ENCODE peak calls at places on chromosomes 5 and 9, in five cellular contexts. One of them, this sample, is unnamed.

GRCh38 chr9:136694163-136694864 is 7.1 kb upstream of the AGPAT2 start:
- DNase-seq in psoas muscle: peak
- DNase-seq in left ventricle myocardium inferior: peak
- DNase-seq in glutamatergic neuron: peak
- DNase-seq in endothelial cell: peak
- DNase-seq in this sample: no peak

GRCh38 chr5:14871573-14872069 is at the start of gene ANKH:
- DNase-seq in psoas muscle: peak
- DNase-seq in left ventricle myocardium inferior: peak
- DNase-seq in glutamatergic neuron: peak
- DNase-seq in endothelial cell: peak
- DNase-seq in this sample: peak

GRCh38 chr5:3537942-3538341 is 57.7 kb upstream of the IRX1 start:
- DNase-seq in psoas muscle: no peak
- DNase-seq in left ventricle myocardium inferior: no peak
- DNase-seq in glutamatergic neuron: no peak
- DNase-seq in endothelial cell: no peak
- DNase-seq in this sample: no peak

GRCh38 chr5:90548069-90548593 is 10.5 kb upstream of the ADGRV1 start:
- DNase-seq in psoas muscle: no peak
- DNase-seq in left ventricle myocardium inferior: no peak
- DNase-seq in glutamatergic neuron: peak
- DNase-seq in endothelial cell: no peak
- DNase-seq in this sample: no peak

GRCh38 chr5:176700239-176700847 is 53.1 kb downstream of the TSPAN17 start:
- DNase-seq in psoas muscle: no peak
- DNase-seq in left ventricle myocardium inferior: no peak
- DNase-seq in glutamatergic neuron: peak
- DNase-seq in endothelial cell: peak
- DNase-seq in this sample: no peak

GRCh38 chr5:108765647-108766046 is 17.9 kb downstream of the FER start:
- DNase-seq in psoas muscle: no peak
- DNase-seq in left ventricle myocardium inferior: no peak
- DNase-seq in glutamatergic neuron: no peak
- DNase-seq in endothelial cell: no peak
- DNase-seq in this sample: no peak

GRCh38 chr5:173878224-173878967 is 9.8 kb upstream of the CPEB4 start:
- DNase-seq in psoas muscle: no peak
- DNase-seq in left ventricle myocardium inferior: peak
- DNase-seq in glutamatergic neuron: no peak
- DNase-seq in endothelial cell: no peak
- DNase-seq in this sample: no peak

GRCh38 chr5:106959447-106959846 is 711.3 kb downstream of the EFNA5 start:
- DNase-seq in psoas muscle: no peak
- DNase-seq in left ventricle myocardium inferior: no peak
- DNase-seq in glutamatergic neuron: no peak
- DNase-seq in endothelial cell: no peak
- DNase-seq in this sample: no peak

GRCh38 chr9:18979367-18979766 is 53.6 kb downstream of the SAXO1 start:
- DNase-seq in psoas muscle: no peak
- DNase-seq in left ventricle myocardium inferior: no peak
- DNase-seq in glutamatergic neuron: no peak
- DNase-seq in endothelial cell: no peak
- DNase-seq in this sample: no peak

GRCh38 chr5:28310696-28311095 is 1272.3 kb upstream of the CDH9 start:
- DNase-seq in psoas muscle: no peak
- DNase-seq in left ventricle myocardium inferior: no peak
- DNase-seq in glutamatergic neuron: no peak
- DNase-seq in endothelial cell: no peak
- DNase-seq in this sample: no peak

GRCh38 chr9:18822850-18823249 is 210.2 kb downstream of the SAXO1 start:
- DNase-seq in psoas muscle: no peak
- DNase-seq in left ventricle myocardium inferior: no peak
- DNase-seq in glutamatergic neuron: no peak
- DNase-seq in endothelial cell: no peak
- DNase-seq in this sample: no peak

GRCh38 chr9:95854386-95855015 is 21.0 kb upstream of the ERCC6L2 start:
- DNase-seq in psoas muscle: no peak
- DNase-seq in left ventricle myocardium inferior: no peak
- DNase-seq in glutamatergic neuron: no peak
- DNase-seq in endothelial cell: no peak
- DNase-seq in this sample: no peak

GRCh38 chr5:21154526-21154925 is 1166.5 kb upstream of the CDH18 start:
- DNase-seq in psoas muscle: no peak
- DNase-seq in left ventricle myocardium inferior: no peak
- DNase-seq in glutamatergic neuron: no peak
- DNase-seq in endothelial cell: no peak
- DNase-seq in this sample: no peak

GRCh38 chr9:90878562-90878961 is 76.9 kb downstream of the SYK start:
- DNase-seq in psoas muscle: no peak
- DNase-seq in left ventricle myocardium inferior: no peak
- DNase-seq in glutamatergic neuron: no peak
- DNase-seq in endothelial cell: no peak
- DNase-seq in this sample: no peak

GRCh38 chr5:108730617-108731340 is 16.9 kb upstream of the FER start:
- DNase-seq in psoas muscle: no peak
- DNase-seq in left ventricle myocardium inferior: no peak
- DNase-seq in glutamatergic neuron: no peak
- DNase-seq in endothelial cell: no peak
- DNase-seq in this sample: no peak

GRCh38 chr5:72137826-72138409 is 30.6 kb downstream of the MAP1B start:
- DNase-seq in psoas muscle: no peak
- DNase-seq in left ventricle myocardium inferior: no peak
- DNase-seq in glutamatergic neuron: no peak
- DNase-seq in endothelial cell: no peak
- DNase-seq in this sample: no peak

GRCh38 chr9:89687216-89687615 is 82.4 kb downstream of the GADD45G start:
- DNase-seq in psoas muscle: no peak
- DNase-seq in left ventricle myocardium inferior: no peak
- DNase-seq in glutamatergic neuron: no peak
- DNase-seq in endothelial cell: no peak
- DNase-seq in this sample: no peak

GRCh38 chr5:14105717-14106435 is 37.3 kb upstream of the TRIO start:
- DNase-seq in psoas muscle: no peak
- DNase-seq in left ventricle myocardium inferior: no peak
- DNase-seq in glutamatergic neuron: no peak
- DNase-seq in endothelial cell: no peak
- DNase-seq in this sample: no peak

GRCh38 chr5:179779826-179780225 is 14.0 kb upstream of the LTC4S start:
- DNase-seq in psoas muscle: no peak
- DNase-seq in left ventricle myocardium inferior: no peak
- DNase-seq in glutamatergic neuron: no peak
- DNase-seq in endothelial cell: no peak
- DNase-seq in this sample: no peak

GRCh38 chr9:134036130-134036529 is 10.8 kb downstream of the BRD3OS start:
- DNase-seq in psoas muscle: no peak
- DNase-seq in left ventricle myocardium inferior: no peak
- DNase-seq in glutamatergic neuron: no peak
- DNase-seq in endothelial cell: no peak
- DNase-seq in this sample: no peak

GRCh38 chr9:36093384-36093783 is 43.1 kb upstream of the GLIPR2 start:
- DNase-seq in psoas muscle: no peak
- DNase-seq in left ventricle myocardium inferior: no peak
- DNase-seq in glutamatergic neuron: no peak
- DNase-seq in endothelial cell: no peak
- DNase-seq in this sample: no peak

GRCh38 chr9:23590601-23591000 is 235.4 kb downstream of the ELAVL2 start:
- DNase-seq in psoas muscle: no peak
- DNase-seq in left ventricle myocardium inferior: no peak
- DNase-seq in glutamatergic neuron: no peak
- DNase-seq in endothelial cell: no peak
- DNase-seq in this sample: no peak

GRCh38 chr9:70260007-70260443 is 1.2 kb downstream of the SMC5 start:
- DNase-seq in psoas muscle: no peak
- DNase-seq in left ventricle myocardium inferior: no peak
- DNase-seq in glutamatergic neuron: no peak
- DNase-seq in endothelial cell: no peak
- DNase-seq in this sample: no peak

GRCh38 chr5:147853372-147853987 is 22.0 kb upstream of the SPINK1 start:
- DNase-seq in psoas muscle: no peak
- DNase-seq in left ventricle myocardium inferior: no peak
- DNase-seq in glutamatergic neuron: no peak
- DNase-seq in endothelial cell: no peak
- DNase-seq in this sample: no peak

GRCh38 chr5:169934990-169935389 is 45.3 kb downstream of the INSYN2B start:
- DNase-seq in psoas muscle: no peak
- DNase-seq in left ventricle myocardium inferior: no peak
- DNase-seq in glutamatergic neuron: no peak
- DNase-seq in endothelial cell: no peak
- DNase-seq in this sample: no peak

GRCh38 chr5:133088064-133088463 is 36.3 kb downstream of the HSPA4 start:
- DNase-seq in psoas muscle: no peak
- DNase-seq in left ventricle myocardium inferior: no peak
- DNase-seq in glutamatergic neuron: no peak
- DNase-seq in endothelial cell: no peak
- DNase-seq in this sample: no peak

GRCh38 chr5:167708449-167708848 is 583.0 kb upstream of the WWC1 start:
- DNase-seq in psoas muscle: no peak
- DNase-seq in left ventricle myocardium inferior: no peak
- DNase-seq in glutamatergic neuron: no peak
- DNase-seq in endothelial cell: no peak
- DNase-seq in this sample: no peak
- TF ChIP-seq CTCF in psoas muscle: no peak
- TF ChIP-seq CTCF in left ventricle myocardium inferior: peak
- TF ChIP-seq CTCF in glutamatergic neuron: no peak
- TF ChIP-seq CTCF in endothelial cell: no peak
- TF ChIP-seq CTCF in this sample: no peak

DNA sequence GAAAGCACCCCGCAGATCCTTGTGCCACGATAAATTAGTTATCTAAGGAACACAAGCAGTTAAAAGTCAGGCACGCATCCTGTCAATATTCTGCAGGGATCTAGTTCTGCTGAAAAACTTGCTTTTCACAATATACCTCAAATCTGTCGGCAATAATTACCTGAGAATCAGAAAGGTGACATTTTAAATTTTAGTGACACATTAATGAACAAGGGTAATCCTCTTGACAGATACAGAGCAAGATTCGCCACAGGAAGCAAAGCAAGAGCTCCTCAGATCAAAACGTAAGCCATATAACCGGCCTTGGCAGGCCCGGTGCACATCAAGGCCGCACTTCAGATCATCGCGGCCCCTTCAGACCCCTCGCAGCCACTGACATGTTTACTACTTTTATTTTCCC is 185.7 kb downstream of the ATPSCKMT start:
- DNase-seq in psoas muscle: no peak
- DNase-seq in left ventricle myocardium inferior: no peak
- DNase-seq in glutamatergic neuron: no peak
- DNase-seq in endothelial cell: no peak
- DNase-seq in this sample: no peak
- TF ChIP-seq CTCF in psoas muscle: no peak
- TF ChIP-seq CTCF in left ventricle myocardium inferior: no peak
- TF ChIP-seq CTCF in glutamatergic neuron: no peak
- TF ChIP-seq CTCF in endothelial cell: no peak
- TF ChIP-seq CTCF in this sample: no peak

GRCh38 chr5:68055686-68056085 is 159.9 kb upstream of the PIK3R1 start:
- DNase-seq in psoas muscle: no peak
- DNase-seq in left ventricle myocardium inferior: no peak
- DNase-seq in glutamatergic neuron: no peak
- DNase-seq in endothelial cell: no peak
- DNase-seq in this sample: no peak
- TF ChIP-seq CTCF in psoas muscle: no peak
- TF ChIP-seq CTCF in left ventricle myocardium inferior: no peak
- TF ChIP-seq CTCF in glutamatergic neuron: peak
- TF ChIP-seq CTCF in endothelial cell: peak
- TF ChIP-seq CTCF in this sample: peak

GRCh38 chr9:82101475-82101874 is 112.9 kb downstream of the SPATA31D1 start:
- DNase-seq in psoas muscle: no peak
- DNase-seq in left ventricle myocardium inferior: no peak
- DNase-seq in glutamatergic neuron: no peak
- DNase-seq in endothelial cell: no peak
- DNase-seq in this sample: no peak
- TF ChIP-seq CTCF in psoas muscle: no peak
- TF ChIP-seq CTCF in left ventricle myocardium inferior: no peak
- TF ChIP-seq CTCF in glutamatergic neuron: no peak
- TF ChIP-seq CTCF in endothelial cell: no peak
- TF ChIP-seq CTCF in this sample: peak

GRCh38 chr9:120921751-120922181 is 4.8 kb downstream of the TRAF1 start:
- DNase-seq in psoas muscle: no peak
- DNase-seq in left ventricle myocardium inferior: no peak
- DNase-seq in glutamatergic neuron: no peak
- DNase-seq in endothelial cell: no peak
- DNase-seq in this sample: no peak
- TF ChIP-seq CTCF in psoas muscle: no peak
- TF ChIP-seq CTCF in left ventricle myocardium inferior: no peak
- TF ChIP-seq CTCF in glutamatergic neuron: no peak
- TF ChIP-seq CTCF in endothelial cell: no peak
- TF ChIP-seq CTCF in this sample: no peak

DNA sequence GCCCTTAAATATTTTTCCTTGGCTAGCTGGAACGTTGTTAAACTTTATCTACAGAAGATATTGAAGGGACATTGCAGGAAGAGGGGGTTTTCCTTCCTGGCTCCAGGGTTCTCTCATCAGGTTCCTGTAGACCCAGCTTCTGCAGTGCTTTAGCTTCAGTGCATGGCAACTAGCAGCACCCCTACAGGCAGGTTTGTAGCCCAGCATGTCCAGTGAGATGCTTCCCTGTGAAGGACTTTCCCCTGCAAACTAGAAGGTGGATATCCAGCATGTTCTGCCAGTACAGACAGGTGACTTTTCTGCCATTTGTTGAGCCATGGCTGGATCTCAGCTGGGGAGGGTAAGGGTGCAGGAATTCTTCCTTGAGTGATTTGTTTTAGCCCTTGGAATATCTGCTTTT is 10.4 kb downstream of the CCL28 start:
- DNase-seq in psoas muscle: no peak
- DNase-seq in left ventricle myocardium inferior: no peak
- DNase-seq in glutamatergic neuron: no peak
- DNase-seq in endothelial cell: no peak
- DNase-seq in this sample: no peak
- TF ChIP-seq CTCF in psoas muscle: no peak
- TF ChIP-seq CTCF in left ventricle myocardium inferior: no peak
- TF ChIP-seq CTCF in glutamatergic neuron: no peak
- TF ChIP-seq CTCF in endothelial cell: no peak
- TF ChIP-seq CTCF in this sample: peak

DNA sequence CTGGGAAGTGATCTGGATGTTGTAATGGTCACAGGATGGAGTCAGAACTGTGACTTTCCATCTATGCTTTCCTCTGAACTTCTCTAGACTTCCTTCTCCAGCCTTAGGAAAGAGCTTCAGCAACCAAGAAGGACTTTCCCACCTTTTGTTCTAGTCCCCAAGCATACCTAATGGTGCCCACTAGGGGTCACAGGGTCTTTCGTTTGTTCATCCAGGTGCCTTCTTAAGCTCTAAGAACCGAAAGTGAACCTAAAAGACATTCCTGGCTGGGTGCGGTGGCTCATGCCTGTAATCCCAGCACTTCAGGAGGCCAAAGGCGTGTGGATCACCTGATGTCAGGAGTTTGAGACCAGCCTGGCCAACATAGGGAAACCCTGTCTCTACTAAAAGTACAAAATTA is 1.8 kb upstream of the WNT8A start:
- DNase-seq in psoas muscle: no peak
- DNase-seq in left ventricle myocardium inferior: no peak
- DNase-seq in glutamatergic neuron: no peak
- DNase-seq in endothelial cell: no peak
- DNase-seq in this sample: no peak
- TF ChIP-seq CTCF in psoas muscle: no peak
- TF ChIP-seq CTCF in left ventricle myocardium inferior: no peak
- TF ChIP-seq CTCF in glutamatergic neuron: no peak
- TF ChIP-seq CTCF in endothelial cell: no peak
- TF ChIP-seq CTCF in this sample: peak

GRCh38 chr5:138464388-138465287 is 641 bp upstream of the EGR1 start:
- DNase-seq in psoas muscle: peak
- DNase-seq in left ventricle myocardium inferior: peak
- DNase-seq in glutamatergic neuron: peak
- DNase-seq in endothelial cell: peak
- DNase-seq in this sample: peak
- TF ChIP-seq CTCF in psoas muscle: no peak
- TF ChIP-seq CTCF in left ventricle myocardium inferior: peak
- TF ChIP-seq CTCF in glutamatergic neuron: peak
- TF ChIP-seq CTCF in endothelial cell: peak
- TF ChIP-seq CTCF in this sample: peak

This sample was measured in progenitor cell of endocrine pancreas.